ENCODE peak calls at places on chromosomes 7 and 10, in four cellular contexts. S, B, V and C are unnamed samples.

GRCh38 chr10:11164806-11165590 is 147.3 kb downstream of the CELF2 start:
- DNase-seq in S (peak; percentile 53), B (peak; percentile 82), V (peak; percentile 63), C (peak; percentile 70)

GRCh38 chr7:18874875-18875274 is 242.6 kb downstream of the TWIST1 start:
- DNase-seq in S (no peak), V (no peak), B (no peak), C (no peak)

GRCh38 chr10:95688648-95689047 is 5.1 kb downstream of the TCTN3 start:
- DNase-seq in S (no peak), B (no peak), V (peak; percentile 11), C (no peak)

GRCh38 chr7:698515-699259 is 27.8 kb upstream of the DNAAF5 start:
- DNase-seq in V (no peak), B (no peak), S (no peak), C (no peak)

GRCh38 chr7:55951637-55952351 is at the start of gene MRPS17:
- DNase-seq in S (peak; percentile 96), B (peak; percentile 93), V (peak; percentile 94), C (peak; percentile 91)

GRCh38 chr7:112199035-112199655 is 7.1 kb downstream of the DOCK4 start:
- DNase-seq in V (no peak), B (no peak), S (no peak), C (no peak)

GRCh38 chr10:109428775-109429480 is 494.4 kb downstream of the XPNPEP1 start:
- DNase-seq in V (no peak), B (no peak), S (no peak), C (no peak)

GRCh38 chr10:119470920-119471702 is 71.4 kb downstream of the RGS10 start:
- DNase-seq in V (no peak), B (no peak), S (no peak), C (no peak)

GRCh38 chr10:74927701-74928100 is 101.3 kb downstream of the KAT6B start:
- DNase-seq in B (no peak), V (no peak), S (no peak), C (no peak)

GRCh38 chr7:87628780-87629569 is 777 bp downstream of the RUNDC3B start:
- DNase-seq in B (peak; percentile 28), S (peak; percentile 67), V (no peak), C (no peak)

GRCh38 chr7:24378871-24379608 is 95.0 kb downstream of the NPY start:
- DNase-seq in V (no peak), B (no peak), S (no peak), C (no peak)

GRCh38 chr7:107982463-107982862 is 20.5 kb downstream of the LAMB1 start:
- DNase-seq in S (no peak), V (no peak), B (no peak), C (no peak)

GRCh38 chr7:22128528-22128920 is 182.8 kb upstream of the CDCA7L start:
- DNase-seq in B (no peak), V (no peak), S (no peak), C (no peak)

GRCh38 chr10:71840177-71840711 is 10.8 kb downstream of the PSAP start:
- DNase-seq in S (peak; percentile 58), V (no peak), B (peak; percentile 83), C (peak; percentile 68)

GRCh38 chr10:79435271-79436065 is 10.0 kb downstream of the ZCCHC24 start:
- DNase-seq in S (no peak), B (peak; percentile 77), V (no peak), C (peak; percentile 52)

GRCh38 chr7:65951837-65952578 is 30.0 kb downstream of the GUSB start:
- DNase-seq in V (no peak), S (peak; percentile 12), B (no peak), C (no peak)

GRCh38 chr7:139422126-139422525 is 61.3 kb downstream of the KLRG2 start:
- DNase-seq in B (no peak), S (no peak), V (no peak), C (no peak)

GRCh38 chr7:83984076-83984475 is 210.5 kb downstream of the SEMA3A start:
- DNase-seq in V (no peak), S (no peak), B (no peak), C (no peak)

GRCh38 chr10:25902002-25902401 is 32.0 kb upstream of the MYO3A start:
- DNase-seq in S (no peak), V (peak; percentile 86), B (no peak), C (no peak)

GRCh38 chr10:7832060-7832459 is 13.8 kb downstream of the TAF3 start:
- DNase-seq in V (no peak), S (no peak), B (no peak), C (no peak)

GRCh38 chr10:3172081-3172445 is 519 bp downstream of the PITRM1 start:
- DNase-seq in V (no peak), S (peak; percentile 31), B (no peak), C (no peak)

GRCh38 chr7:127938588-127938987 is 92.6 kb downstream of the LRRC4 start:
- DNase-seq in S (no peak), B (no peak), V (no peak), C (no peak)

DNA sequence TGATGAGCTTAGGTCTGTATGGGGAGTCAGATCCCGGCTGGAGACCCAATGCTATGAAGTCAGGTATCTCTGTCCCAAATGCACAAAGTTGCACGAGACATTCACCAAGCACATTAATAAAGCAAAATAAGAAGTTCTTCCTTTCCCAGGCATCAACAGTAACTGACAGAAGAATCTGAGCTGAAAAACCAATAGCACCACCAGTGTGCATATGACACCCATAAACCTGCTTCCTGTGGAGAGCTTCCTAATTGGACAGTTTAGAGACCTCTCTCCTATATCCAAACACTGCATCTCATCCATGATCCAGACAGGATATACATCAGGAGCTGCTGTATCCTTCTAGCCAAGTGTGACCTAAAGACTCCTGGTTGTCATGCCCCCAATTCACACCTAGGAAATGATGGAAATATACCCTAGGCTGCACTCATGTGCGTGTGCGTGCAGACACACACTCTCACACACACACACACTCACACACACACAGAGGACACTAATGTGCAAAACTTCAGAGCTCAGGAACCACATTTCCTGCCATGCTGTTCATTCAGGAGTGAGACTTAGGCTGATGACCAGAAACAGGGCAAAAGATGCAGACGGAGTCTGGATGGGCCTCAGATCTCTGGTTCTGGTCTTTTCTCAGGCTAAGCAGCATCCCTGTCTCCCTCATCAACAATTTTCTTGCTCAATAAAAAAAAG is 58.0 kb downstream of the MAP3K8 start:
- DNase-seq in B (no peak), V (peak; percentile 25), S (no peak), C (no peak)
- H3K27ac ChIP-seq in B (no peak overlapping the region), V (no peak overlapping the region), S (no peak overlapping the region), C (no peak overlapping the region)

GRCh38 chr10:69438531-69439349 is 12.5 kb upstream of the TSPAN15 start:
- DNase-seq in B (no peak), S (no peak), V (no peak), C (no peak)

GRCh38 chr10:69437321-69438259 is 13.7 kb upstream of the TSPAN15 start:
- DNase-seq in S (no peak), B (no peak), V (no peak), C (no peak)

GRCh38 chr10:69439813-69440506 is 11.3 kb upstream of the TSPAN15 start:
- DNase-seq in B (no peak), S (no peak), V (no peak), C (no peak)

GRCh38 chr10:69435966-69436520 is 15.2 kb upstream of the TSPAN15 start:
- DNase-seq in S (no peak), V (no peak), B (no peak), C (no peak)

DNA sequence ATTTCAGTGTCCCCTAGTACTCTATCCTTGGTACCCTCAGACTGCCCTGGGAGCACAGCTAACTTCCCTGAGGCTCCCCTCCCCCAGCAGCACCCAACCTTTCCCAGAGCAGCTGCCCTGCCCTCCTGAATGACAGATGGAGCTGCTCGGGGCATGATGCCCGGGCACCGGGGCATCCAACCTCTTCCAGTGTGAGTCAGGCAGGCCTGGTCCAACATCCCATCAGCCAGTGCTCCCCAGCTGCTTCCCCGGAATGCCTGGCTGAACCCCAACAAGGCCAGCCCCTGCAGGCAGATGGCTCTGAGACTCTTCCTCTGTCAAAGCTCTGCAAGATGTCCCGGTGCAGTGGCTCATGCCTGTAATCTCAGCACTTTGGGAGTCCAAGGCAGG is 11.9 kb upstream of the TSPAN15 start:
- DNase-seq in V (no peak), S (peak; percentile 80), B (no peak), C (no peak)
- H3K27ac ChIP-seq in V (no peak overlapping the region), S (peak overlapping the region; percentile 89), B (peak overlapping the region; percentile 68), C (peak overlapping the region; percentile 79)

DNA sequence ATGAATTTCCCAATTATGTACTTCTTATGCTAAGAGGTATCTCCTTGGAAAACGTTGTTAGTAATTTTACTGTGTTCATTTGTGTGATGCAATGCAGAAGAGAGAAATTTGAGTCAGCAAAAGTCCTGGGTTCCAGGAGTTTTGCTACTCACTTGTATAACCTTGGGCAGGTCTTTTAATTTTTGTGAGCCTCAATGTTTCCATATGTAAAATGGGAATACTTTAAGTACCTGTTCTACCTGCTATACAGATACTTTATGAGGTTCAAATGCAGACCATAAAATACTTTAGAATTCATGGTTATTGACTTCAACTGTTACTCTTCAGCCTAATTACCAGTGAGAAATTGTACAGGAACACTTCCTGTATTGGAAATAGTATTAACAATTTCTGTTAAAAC is 185.5 kb downstream of the MLLT10 start:
- DNase-seq in V (no peak), S (no peak), B (no peak), C (no peak)
- H3K27ac ChIP-seq in V (no peak overlapping the region), S (no peak overlapping the region), B (no peak overlapping the region), C (no peak overlapping the region)

DNA sequence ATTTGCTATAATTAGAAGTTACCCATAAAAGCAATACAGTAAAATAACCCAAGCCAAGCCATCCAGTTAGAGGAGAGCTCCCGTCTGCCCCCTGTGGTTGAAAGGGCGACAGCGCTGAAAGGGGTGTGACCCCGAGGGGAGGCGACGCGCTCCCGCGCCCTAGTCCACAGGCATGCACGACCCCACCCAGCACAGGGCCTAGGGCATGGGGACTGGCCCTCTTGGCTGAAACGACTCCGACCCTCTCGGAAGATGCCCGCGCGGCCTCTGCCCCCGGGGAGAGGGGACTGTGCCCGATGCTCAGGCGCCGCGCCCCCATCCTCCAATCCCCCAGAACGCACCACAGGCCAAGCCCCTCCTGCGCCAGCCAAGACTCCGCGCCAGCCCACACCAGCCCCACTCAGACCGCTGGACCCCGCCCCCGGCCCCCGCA is 64.0 kb downstream of the CSGALNACT2 start:
- DNase-seq in S (peak; percentile 44), V (peak; percentile 69), B (peak; percentile 39), C (no peak)
- H3K27ac ChIP-seq in S (no peak overlapping the region), V (no peak overlapping the region), B (no peak overlapping the region), C (no peak overlapping the region)

DNA sequence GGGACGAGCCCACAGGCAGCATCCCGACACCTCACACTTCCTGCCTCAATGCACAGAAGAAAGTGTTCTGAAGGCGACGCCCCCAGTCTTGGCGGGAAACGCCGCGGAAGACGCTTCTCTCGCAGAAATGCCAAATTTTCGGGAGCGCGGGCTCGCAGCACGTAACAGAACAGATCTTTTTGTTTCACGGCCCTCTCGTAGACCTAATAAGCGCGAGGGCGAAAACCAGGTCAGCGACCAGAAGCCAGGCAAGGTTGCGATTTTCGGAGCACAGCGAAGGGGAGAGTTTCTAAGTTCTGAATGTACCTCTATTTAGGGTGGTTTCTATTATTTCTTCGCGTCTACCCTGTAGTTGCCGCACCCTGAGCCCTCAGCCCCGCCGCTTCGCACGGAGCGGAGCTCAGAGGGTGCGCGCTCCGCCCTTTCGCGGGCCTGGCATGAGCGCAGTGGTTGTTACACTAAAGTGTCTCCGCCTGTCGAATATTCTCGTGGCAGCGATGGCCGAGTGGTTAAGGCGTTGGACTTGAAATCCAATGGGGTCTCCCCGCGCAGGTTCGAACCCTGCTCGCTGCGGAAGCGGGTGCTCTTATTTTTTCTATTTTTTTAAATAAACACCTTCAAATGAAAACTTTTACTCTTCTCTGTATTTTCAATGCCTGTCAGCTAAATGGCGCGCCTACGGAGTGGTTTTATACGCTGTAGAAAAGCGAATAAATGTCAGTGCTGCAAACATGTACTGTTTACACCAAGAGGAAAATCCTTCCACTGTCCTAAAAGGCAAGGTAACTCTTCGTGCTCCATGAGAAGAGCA is 68.2 kb upstream of the CTNNA3 start:
- DNase-seq in S (peak; percentile 98), V (peak; percentile 99), B (peak; percentile 92), C (peak; percentile 91)
- H3K27ac ChIP-seq in S (peak overlapping the region; percentile 93), V (peak overlapping the region; percentile 86), B (peak overlapping the region; percentile 95), C (peak overlapping the region; percentile 97)

GRCh38 chr10:80497187-80498038 is 40.3 kb upstream of the SH2D4B start:
- DNase-seq in B (peak; percentile 78), S (peak; percentile 49), V (no peak), C (peak; percentile 78)
- H3K27ac ChIP-seq in B (peak overlapping the region; percentile 69), S (peak overlapping the region; percentile 79), V (no peak overlapping the region), C (peak overlapping the region; percentile 91)